ENCODE peak calls at places on chromosomes 7 and 10, in four cellular contexts. B is right atrium auricular region; X is CD8-positive, alpha-beta T cell; I is H9. N is an unnamed sample. For H3K4me1, the result is how much of the 10 kb centered on the place peaks cover.

GRCh38 chr7:36316319-36316718 is 73.3 kb upstream of the ANLN start:
- DNase-seq in I (no peak), X (no peak), B (peak), N (no peak)

GRCh38 chr10:75240329-75240728 is 4.6 kb upstream of the COMTD1 start:
- DNase-seq in B (no peak), X (no peak), I (no peak), N (peak)

GRCh38 chr10:129958686-129959543 is 5.2 kb downstream of the EBF3 start:
- DNase-seq in X (no peak), I (peak), B (no peak), N (peak)

GRCh38 chr7:80699030-80699638 is 60.7 kb downstream of the CD36 start:
- DNase-seq in B (no peak), I (no peak), X (no peak), N (no peak)

GRCh38 chr7:150912427-150912826 is 60.1 kb downstream of the AOC1 start:
- DNase-seq in X (no peak), I (no peak), B (no peak), N (peak)

GRCh38 chr10:125263551-125263950 is 103.2 kb upstream of the CTBP2 start:
- DNase-seq in I (no peak), B (no peak), X (no peak), N (peak)

GRCh38 chr10:66844176-66844947 is 81.5 kb upstream of the LRRTM3 start:
- DNase-seq in I (no peak), X (no peak), B (no peak), N (no peak)

GRCh38 chr10:89785095-89785494 is 83.7 kb downstream of the KIF20B start:
- DNase-seq in I (no peak), B (no peak), X (no peak), N (no peak)

GRCh38 chr10:103145860-103146466 is 47.1 kb downstream of the NT5C2 start:
- DNase-seq in X (no peak), B (peak), I (no peak), N (no peak)

GRCh38 chr10:126478600-126478999 is 90.3 kb upstream of the ADAM12 start:
- DNase-seq in I (no peak), B (peak), X (no peak), N (no peak)

GRCh38 chr7:139118234-139118802 is 8.8 kb upstream of the ZC3HAV1 start:
- DNase-seq in X (no peak), I (no peak), B (no peak), N (no peak)

GRCh38 chr7:108451296-108451848 is 4.9 kb downstream of the NRCAM start:
- DNase-seq in I (no peak), X (no peak), B (no peak), N (no peak)

GRCh38 chr7:142797799-142798377 is 27.1 kb downstream of the PRSS2 start:
- DNase-seq in X (no peak), B (peak), I (peak), N (peak)

GRCh38 chr7:78139335-78139734 is 340.8 kb downstream of the PHTF2 start:
- DNase-seq in X (no peak), I (no peak), B (no peak), N (no peak)

GRCh38 chr10:103396789-103397087 is 312 bp downstream of the PDCD11 start:
- DNase-seq in B (no peak), X (no peak), I (no peak), N (no peak)

GRCh38 chr7:151126500-151127137 is 40.3 kb downstream of the AGAP3 start:
- DNase-seq in X (no peak), I (no peak), B (no peak), N (no peak)

GRCh38 chr7:38757946-38758345 is 126.8 kb upstream of the AMPH start:
- DNase-seq in B (no peak), X (no peak), I (no peak), N (no peak)

GRCh38 chr10:127612-128432 is 7.4 kb upstream of the ZMYND11 start:
- DNase-seq in B (no peak), X (no peak), I (no peak), N (no peak)

GRCh38 chr10:58385784-58386112 is 538 bp downstream of the TFAM start:
- DNase-seq in X (no peak), I (peak), B (no peak), N (peak)

GRCh38 chr7:42494722-42495121 is 257.7 kb upstream of the GLI3 start:
- DNase-seq in B (no peak), X (no peak), I (no peak), N (no peak)

DNA sequence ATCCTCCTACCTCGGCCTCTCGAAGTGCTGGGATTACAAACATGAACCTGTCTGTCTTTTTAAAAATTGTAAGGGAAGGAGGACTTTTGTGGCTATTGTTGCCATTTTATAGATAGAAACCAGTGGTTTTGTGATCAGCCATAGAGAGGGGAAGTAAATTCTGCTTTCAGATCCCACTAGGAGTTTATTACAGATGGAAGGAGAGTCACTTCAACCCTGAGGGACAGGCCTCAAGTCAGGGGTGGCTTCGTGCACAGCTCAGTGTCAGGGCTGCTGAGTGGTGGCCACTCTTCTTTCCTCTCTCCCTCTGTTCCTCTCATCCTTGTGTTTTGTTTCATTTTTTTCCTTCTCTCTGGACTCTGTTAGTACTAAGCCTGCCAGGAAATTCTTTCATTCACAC is 60.8 kb downstream of the OGDH start:
- DNase-seq in B (no peak), X (no peak), I (no peak), N (no peak)
- H3K4me1 ChIP-seq in B (under half), X (under half), I (under half), N (under half)

GRCh38 chr7:70766694-70767093 is 365.2 kb upstream of the GALNT17 start:
- DNase-seq in X (no peak), B (no peak), I (no peak), N (no peak)

GRCh38 chr7:70765651-70766050 is 366.3 kb upstream of the GALNT17 start:
- DNase-seq in X (no peak), I (no peak), B (no peak), N (no peak)

GRCh38 chr7:70764004-70764691 is 367.8 kb upstream of the GALNT17 start:
- DNase-seq in I (no peak), X (no peak), B (no peak), N (no peak)

GRCh38 chr7:70766109-70766508 is 365.8 kb upstream of the GALNT17 start:
- DNase-seq in I (no peak), B (no peak), X (no peak), N (no peak)

GRCh38 chr7:70764701-70765208 is 367.2 kb upstream of the GALNT17 start:
- DNase-seq in B (no peak), X (no peak), I (no peak), N (no peak)
- H3K4me1 ChIP-seq in B (under half), X (under half), I (under half), N (under half)

GRCh38 chr7:105027176-105027853 is 13.3 kb downstream of the KMT2E start:
- DNase-seq in I (no peak), B (no peak), X (no peak), N (no peak)

GRCh38 chr7:105022458-105022857 is 8.5 kb downstream of the KMT2E start:
- DNase-seq in I (no peak), B (no peak), X (no peak), N (no peak)

GRCh38 chr7:105026750-105027149 is 12.7 kb downstream of the KMT2E start:
- DNase-seq in I (no peak), X (no peak), B (no peak), N (no peak)

GRCh38 chr7:105028004-105028403 is 14.0 kb downstream of the KMT2E start:
- DNase-seq in I (no peak), B (no peak), X (no peak), N (no peak)

GRCh38 chr7:105024734-105025133 is 10.7 kb downstream of the KMT2E start:
- DNase-seq in B (no peak), X (no peak), I (no peak), N (no peak)
- H3K4me1 ChIP-seq in B (under half), X (half or more), I (under half), N (half or more)

GRCh38 chr10:79313320-79313719 is 33.9 kb upstream of the PPIF start:
- DNase-seq in X (no peak), B (no peak), I (no peak), N (no peak)
- H3K4me1 ChIP-seq in X (under half), B (under half), I (under half), N (under half)

DNA sequence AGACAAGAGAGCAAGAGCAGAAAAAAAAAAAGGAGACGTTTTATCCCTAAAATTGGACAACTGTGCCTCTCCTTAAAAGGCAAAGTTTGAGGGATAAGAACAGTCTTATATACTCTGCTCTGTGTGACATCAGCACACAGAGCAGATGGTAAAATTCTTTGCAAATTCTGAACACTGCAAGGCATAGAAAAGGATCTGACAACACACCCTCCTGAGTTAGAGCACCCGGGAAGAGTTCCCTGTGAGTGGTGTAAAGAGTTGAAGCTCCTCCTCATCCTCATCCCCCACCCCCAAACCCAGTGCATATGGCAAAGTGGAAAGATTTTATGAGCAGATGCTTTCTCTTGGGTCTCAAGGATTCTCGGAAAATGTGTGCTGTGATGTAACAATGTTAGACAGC is 39.9 kb upstream of the DGKI start:
- DNase-seq in I (no peak), B (no peak), X (no peak), N (no peak)
- H3K4me1 ChIP-seq in I (under half), B (under half), X (under half), N (under half)

GRCh38 chr7:128019330-128019729 is 11.9 kb downstream of the LRRC4 start:
- DNase-seq in B (no peak), I (no peak), X (no peak), N (no peak)
- H3K4me1 ChIP-seq in B (under half), I (under half), X (under half), N (under half)